ENCODE peak calls at places on chromosomes 5 and 9, in five cellular contexts. A is adrenal gland; L is bronchial epithelial cell; J is aorta; S is CD8-positive, alpha-beta T cell. C is an unnamed sample.

GRCh38 chr9:108394726-108395125 is 461.1 kb downstream of the ACTL7B start:
- DNase-seq in A (no peak), L (no peak), J (no peak), S (no peak), C (no peak)

GRCh38 chr5:153941265-153941664 is 97.4 kb downstream of the FAM114A2 start:
- DNase-seq in A (no peak), L (no peak), J (no peak), S (no peak), C (no peak)

GRCh38 chr5:172901788-172902496 is 57.3 kb upstream of the RPL26L1 start:
- DNase-seq in A (no peak), L (peak), J (no peak), S (no peak), C (no peak)

GRCh38 chr5:154868702-154869101 is 10.3 kb downstream of the CNOT8 start:
- DNase-seq in A (no peak), L (no peak), J (no peak), S (no peak), C (peak)

GRCh38 chr9:8552732-8553131 is 753.2 kb upstream of the DMAC1 start:
- DNase-seq in A (no peak), L (no peak), J (no peak), S (no peak), C (no peak)

GRCh38 chr5:95884511-95884910 is 62.0 kb upstream of the GLRX start:
- DNase-seq in A (no peak), L (no peak), J (no peak), S (no peak), C (no peak)

GRCh38 chr5:33854733-33855151 is 37.0 kb downstream of the ADAMTS12 start:
- DNase-seq in A (peak), L (no peak), J (no peak), S (no peak), C (no peak)

GRCh38 chr5:93035194-93035593 is 545.8 kb downstream of the NR2F1-AS1 start:
- DNase-seq in A (no peak), L (no peak), J (no peak), S (no peak), C (no peak)

GRCh38 chr5:97133106-97133505 is 9.3 kb downstream of the LIX1 start:
- DNase-seq in A (no peak), L (no peak), J (no peak), S (no peak), C (peak)

GRCh38 chr9:69339620-69340019 is 14.6 kb downstream of the ENTREP1 start:
- DNase-seq in A (no peak), L (no peak), J (no peak), S (no peak), C (no peak)

GRCh38 chr9:124040186-124040920 is 28.8 kb downstream of the LHX2 start:
- DNase-seq in A (no peak), L (peak), J (no peak), S (no peak), C (no peak)

GRCh38 chr9:96279927-96280326 is 22.0 kb downstream of the HSD17B3 start:
- DNase-seq in A (no peak), L (peak), J (no peak), S (no peak), C (no peak)

GRCh38 chr5:90932052-90932699 is 373.6 kb downstream of the ADGRV1 start:
- DNase-seq in A (peak), L (peak), J (no peak), S (peak), C (no peak)

GRCh38 chr5:133610489-133611356 is 1.6 kb downstream of the FSTL4 start:
- DNase-seq in A (peak), L (peak), J (peak), S (no peak), C (no peak)

GRCh38 chr9:129590466-129590865 is 30.4 kb downstream of the C9orf50 start:
- DNase-seq in A (no peak), L (no peak), J (no peak), S (no peak), C (no peak)

GRCh38 chr9:469672-470040 is 255.0 kb downstream of the DOCK8 start:
- DNase-seq in A (peak), L (no peak), J (no peak), S (no peak), C (no peak)

GRCh38 chr9:36297798-36298197 is 39.5 kb upstream of the GNE start:
- DNase-seq in A (no peak), L (no peak), J (no peak), S (no peak), C (no peak)

GRCh38 chr5:126486332-126486731 is 63.1 kb downstream of the GRAMD2B start:
- DNase-seq in A (no peak), L (no peak), J (no peak), S (no peak), C (no peak)

GRCh38 chr5:124544366-124545055 is 201.9 kb downstream of the ZNF608 start:
- DNase-seq in A (no peak), L (peak), J (no peak), S (no peak), C (no peak)

GRCh38 chr5:57538341-57538955 is 55.8 kb upstream of the ACTBL2 start:
- DNase-seq in A (no peak), L (peak), J (no peak), S (no peak), C (no peak)

GRCh38 chr9:27194401-27195091 is 85.5 kb downstream of the TEK start:
- DNase-seq in A (no peak), L (peak), J (no peak), S (no peak), C (no peak)

GRCh38 chr9:77697238-77697984 is 49.3 kb upstream of the GNA14 start:
- DNase-seq in A (no peak), L (peak), J (no peak), S (no peak), C (no peak)

GRCh38 chr5:17185776-17186175 is 31.7 kb upstream of the BASP1 start:
- DNase-seq in A (peak), L (peak), J (no peak), S (no peak), C (no peak)

GRCh38 chr9:31394040-31394473 is 990.4 kb upstream of the ACO1 start:
- DNase-seq in A (no peak), L (peak), J (no peak), S (no peak), C (no peak)

DNA sequence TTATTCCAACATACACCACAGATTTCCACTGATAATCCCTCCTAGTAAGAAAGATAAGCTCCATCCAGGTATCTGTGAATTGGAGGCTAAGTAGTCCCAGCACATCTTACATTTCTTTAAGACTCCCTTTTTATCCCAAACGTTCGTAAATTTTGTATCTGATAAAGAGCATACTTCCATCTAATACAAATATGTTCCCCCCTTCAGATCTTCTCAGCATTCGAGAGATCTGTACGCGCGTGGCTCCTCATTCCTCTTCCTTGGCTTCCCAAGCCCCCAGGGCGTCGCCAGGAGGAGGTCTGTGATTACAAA is 20.0 kb downstream of the CDKN2A start:
- DNase-seq in A (no peak), L (no peak), J (no peak), S (no peak), C (no peak)
- H3K4me3 ChIP-seq in A (no peak), L (peak), J (peak), S (peak), C (no peak)

DNA sequence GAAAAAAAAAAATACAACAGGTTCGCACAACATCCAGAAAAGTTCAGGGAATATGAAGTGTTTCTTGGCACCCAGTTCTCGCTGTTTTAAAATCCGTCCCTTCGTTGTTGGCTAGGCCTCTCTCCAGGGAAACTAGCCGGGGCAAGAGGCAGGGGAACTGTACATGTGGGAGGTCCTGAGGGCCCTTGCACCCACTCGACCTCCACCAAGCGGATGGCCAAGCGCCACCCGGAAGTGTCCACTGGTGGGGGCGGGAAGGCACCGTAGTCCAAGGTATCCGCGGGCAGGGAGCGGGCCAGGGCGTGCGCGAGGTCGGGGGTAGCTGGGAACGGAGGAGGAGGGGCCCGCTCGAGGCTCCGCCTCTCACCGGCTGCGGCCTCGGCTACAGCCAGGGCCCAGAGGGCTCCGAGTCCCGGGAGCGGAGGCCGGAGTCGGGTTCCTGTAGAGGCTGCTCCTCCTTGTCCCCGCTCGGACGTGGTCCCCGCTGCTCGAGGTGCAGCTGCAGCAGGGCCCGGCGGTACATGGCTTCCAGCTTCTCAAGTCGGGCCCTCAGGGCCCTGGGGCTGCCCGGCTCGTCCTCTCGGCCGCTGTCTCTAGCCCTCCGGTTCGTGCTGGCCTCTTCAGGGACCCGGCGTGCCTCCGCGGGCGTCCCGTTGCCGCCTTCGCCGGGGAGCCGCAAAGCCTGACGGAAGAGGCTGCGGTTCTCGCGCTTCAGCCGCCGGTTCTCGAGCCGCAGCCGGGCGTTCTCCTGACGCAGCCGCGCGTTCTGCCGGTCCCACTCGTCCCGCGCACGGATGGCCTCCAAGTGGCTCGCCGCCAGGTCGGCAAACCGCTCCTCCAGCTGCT is 720 bp downstream of the TUSC1 start:
- DNase-seq in A (peak), L (peak), J (peak), S (no peak), C (no peak)
- H3K4me3 ChIP-seq in A (peak), L (peak), J (peak), S (no peak), C (no peak)

DNA sequence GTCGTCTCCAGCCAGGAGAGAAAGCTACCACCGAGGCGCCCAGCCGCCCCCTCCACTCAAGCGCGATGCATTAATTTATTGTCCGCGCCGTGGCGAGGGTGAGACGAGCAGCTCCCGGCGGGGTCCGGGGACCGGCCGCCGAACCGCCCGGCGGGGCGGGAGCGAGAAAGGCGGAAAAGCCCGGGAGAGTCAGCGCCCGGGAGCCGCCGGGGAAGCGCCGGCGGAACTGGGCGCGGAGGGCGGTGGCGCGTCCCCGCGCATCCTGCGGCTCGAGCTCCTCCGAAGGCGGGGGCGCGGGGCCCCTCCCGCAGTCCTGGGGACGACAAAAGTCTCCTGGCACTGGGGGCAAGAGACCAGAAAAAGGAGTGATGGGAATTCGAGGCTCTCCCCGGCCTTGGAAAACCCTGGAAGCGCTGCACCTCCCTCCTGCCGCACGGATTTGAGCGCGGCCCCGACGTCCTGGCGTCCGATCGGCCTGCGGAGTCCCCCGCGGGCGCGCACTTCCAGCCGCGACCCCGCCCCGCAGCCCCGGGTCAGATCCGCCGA is at the start of gene EPB41L4A:
- DNase-seq in A (peak), L (no peak), J (peak), S (no peak), C (no peak)
- H3K4me3 ChIP-seq in A (peak), L (peak), J (peak), S (peak), C (peak)

DNA sequence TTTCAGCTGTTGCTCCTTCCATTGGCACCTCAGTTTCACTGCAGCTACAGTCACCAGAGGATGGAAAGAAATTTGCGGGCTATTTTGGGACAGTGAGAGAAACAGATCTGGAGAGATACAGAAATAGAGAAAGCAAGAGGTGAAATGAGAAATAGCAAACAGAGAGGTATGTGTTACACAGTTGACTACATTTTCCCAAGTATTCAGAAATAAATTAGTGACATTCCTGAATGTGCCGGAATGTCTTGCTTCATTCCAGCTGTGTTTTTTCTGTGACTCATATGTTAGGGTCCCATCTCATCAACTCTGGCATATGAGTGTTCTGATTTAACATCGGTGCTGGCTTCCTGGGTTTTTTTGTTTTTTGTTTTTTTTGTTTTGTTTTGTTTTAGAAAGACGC is 63.8 kb upstream of the ZNF462 start:
- DNase-seq in A (no peak), L (peak), J (no peak), S (no peak), C (no peak)
- H3K4me3 ChIP-seq in A (no peak), L (no peak), J (peak), S (no peak), C (no peak)

DNA sequence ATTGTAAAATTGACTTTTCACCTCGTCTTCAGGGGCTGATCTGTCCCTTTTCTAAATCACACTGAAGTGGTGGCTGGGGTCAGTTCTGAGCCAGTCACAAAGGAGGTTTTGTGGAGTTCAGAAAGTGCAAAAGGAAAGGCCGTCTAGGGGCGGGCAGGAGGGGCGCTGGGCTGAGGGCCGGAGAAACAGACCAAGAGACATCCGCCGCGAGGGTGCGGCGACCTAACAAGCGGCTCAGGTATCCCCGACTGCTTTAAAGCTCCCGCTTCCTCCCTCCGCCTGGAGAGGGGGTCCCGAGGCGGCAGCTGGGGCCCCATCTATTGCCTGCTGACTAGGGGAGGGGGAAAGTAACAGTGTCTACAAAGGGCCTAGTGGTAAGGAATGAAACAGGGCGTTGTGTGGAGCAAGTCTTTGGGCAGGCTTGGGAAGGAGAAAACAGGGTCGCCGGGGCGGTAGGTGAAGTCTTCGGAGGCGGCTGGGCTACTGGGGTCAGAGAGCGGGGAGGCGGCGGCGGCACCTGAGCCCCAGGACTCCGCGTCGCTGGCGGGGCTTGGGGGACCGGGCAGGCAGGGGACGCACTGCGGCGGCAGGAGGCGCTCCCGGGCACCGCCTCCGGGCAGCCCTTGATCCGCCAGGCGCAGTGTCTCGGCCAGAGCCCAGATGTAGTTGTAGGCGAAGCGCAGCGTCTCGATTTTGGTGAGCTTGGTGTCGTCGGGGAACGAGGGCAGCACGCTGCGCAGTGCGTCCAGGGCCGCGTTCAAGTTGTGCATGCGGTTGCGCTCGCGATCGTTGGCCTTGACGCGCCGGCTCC is 950 bp downstream of the NEUROG1 start:
- DNase-seq in A (no peak), L (no peak), J (no peak), S (no peak), C (no peak)
- H3K4me3 ChIP-seq in A (no peak), L (no peak), J (no peak), S (no peak), C (no peak)

DNA sequence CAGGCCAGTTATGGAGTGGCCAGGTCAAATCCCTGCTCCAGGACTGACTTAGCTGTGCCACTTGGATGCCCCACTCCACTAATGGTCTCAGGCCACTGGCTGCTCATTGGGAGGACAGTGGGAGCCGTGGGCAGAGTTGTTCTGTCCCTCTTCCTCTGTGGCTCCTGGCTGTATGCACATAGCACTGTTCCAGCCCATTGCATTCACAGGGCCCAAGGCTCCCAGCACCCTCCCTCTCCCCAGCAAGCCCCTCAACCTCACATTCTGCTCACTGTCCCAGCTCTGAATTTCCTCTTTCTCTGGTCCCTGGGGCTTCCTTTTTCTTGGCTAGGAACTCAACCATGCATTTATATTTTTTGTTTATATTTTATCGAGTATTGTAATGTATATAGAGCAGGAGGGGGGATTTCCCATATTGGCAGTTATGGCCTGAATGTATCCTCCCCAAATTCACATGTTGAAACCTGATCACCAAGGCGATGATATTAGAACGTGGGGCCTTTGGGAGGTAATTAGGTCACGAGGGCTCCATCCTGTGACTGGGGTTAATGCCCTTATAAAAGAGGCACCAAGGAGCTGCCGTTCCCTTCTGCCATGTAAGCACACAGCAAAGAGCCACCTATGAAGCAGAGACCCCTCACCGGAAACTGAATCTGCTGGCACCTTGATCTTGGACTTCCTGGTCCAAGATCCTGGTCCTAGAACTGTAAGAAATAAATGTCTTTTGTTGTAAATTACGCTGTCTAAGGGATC is 17.0 kb upstream of the MVB12B start:
- DNase-seq in A (no peak), L (no peak), J (no peak), S (no peak), C (no peak)
- H3K4me3 ChIP-seq in A (no peak), L (no peak), J (no peak), S (no peak), C (no peak)

GRCh38 chr9:105242557-105242956 is 1.9 kb upstream of the SLC44A1 start:
- DNase-seq in A (no peak), L (no peak), J (no peak), S (no peak), C (no peak)
- H3K4me3 ChIP-seq in A (no peak), L (no peak), J (peak), S (no peak), C (no peak)

GRCh38 chr9:117494401-117495130 is 79.7 kb upstream of the ASTN2 start:
- DNase-seq in A (no peak), L (no peak), J (no peak), S (no peak), C (peak)
- H3K4me3 ChIP-seq in A (no peak), L (no peak), J (no peak), S (no peak), C (peak)

GRCh38 chr9:112411626-112412027 is 31.7 kb downstream of the HSDL2 start:
- DNase-seq in A (no peak), L (peak), J (no peak), S (no peak), C (no peak)

GRCh38 chr9:112409758-112410157 is 29.9 kb downstream of the HSDL2 start:
- DNase-seq in A (no peak), L (peak), J (no peak), S (no peak), C (no peak)

GRCh38 chr9:112404367-112404979 is 24.6 kb downstream of the HSDL2 start:
- DNase-seq in A (no peak), L (peak), J (no peak), S (no peak), C (no peak)

GRCh38 chr9:112408819-112409218 is 28.9 kb downstream of the HSDL2 start:
- DNase-seq in A (no peak), L (no peak), J (no peak), S (no peak), C (no peak)

GRCh38 chr9:112408285-112408684 is 28.4 kb downstream of the HSDL2 start:
- DNase-seq in A (no peak), L (peak), J (no peak), S (no peak), C (no peak)
- H3K4me3 ChIP-seq in A (no peak), L (no peak), J (no peak), S (no peak), C (no peak)

GRCh38 chr9:130663258-130664171 is 879 bp upstream of the PRDM12 start:
- DNase-seq in A (no peak), L (no peak), J (no peak), S (no peak), C (no peak)
- H3K4me3 ChIP-seq in A (no peak), L (no peak), J (no peak), S (peak), C (no peak)